ENCODE peak calls at places on chromosomes 16 and 17, in ten cellular contexts. J is IMR-90; D is left lung; Y is stimulated activated CD4-positive, alpha-beta T cell treated with anti-CD3 and anti-CD28 coated beads, Interleukin-1b, Interleukin-23, amount 100 ng/mL, for 48 hours; N is NAMALWA; I is activated T-cell treated with anti-CD3 and anti-CD28 coated beads, Interleukin-2, amount 50 U/mL, for 72 hours; P is fibroblast of lung; B is cardiac fibroblast; W is progenitor cell of endocrine pancreas; T is breast epithelium. K is an unnamed sample.

GRCh38 chr17:63447688-63448005 is 1.5 kb upstream of the CYB561 start:
- DNase-seq in J (no peak), D (no peak), Y (no peak), N (no peak), I (no peak), P (no peak), B (peak; percentile 63), W (no peak), T (no peak), K (no peak)

GRCh38 chr16:11479916-11480315 is 106.8 kb downstream of the LITAF start:
- DNase-seq in J (no peak), D (no peak), Y (no peak), N (no peak), I (no peak), P (no peak), B (no peak), W (no peak), T (no peak), K (no peak)

GRCh38 chr16:70747703-70748631 is 53.0 kb downstream of the VAC14 start:
- DNase-seq in J (peak; percentile 16), D (peak; percentile 72), Y (no peak), N (no peak), I (no peak), P (peak; percentile 46), B (peak; percentile 59), W (no peak), T (peak; percentile 56), K (peak; percentile 48)

GRCh38 chr17:72301887-72302286 is 181.1 kb downstream of the SOX9 start:
- DNase-seq in J (no peak), D (no peak), Y (no peak), N (no peak), I (no peak), P (no peak), B (no peak), W (no peak), T (no peak), K (no peak)

GRCh38 chr17:57276621-57277020 is 20.3 kb downstream of the MSI2 start:
- DNase-seq in J (no peak), D (no peak), Y (no peak), N (no peak), I (no peak), P (no peak), B (no peak), W (no peak), T (no peak), K (no peak)

GRCh38 chr17:46763416-46763815 is 55.1 kb downstream of the WNT3 start:
- DNase-seq in J (no peak), D (no peak), Y (no peak), N (no peak), I (no peak), P (no peak), B (no peak), W (no peak), T (peak; percentile 1), K (no peak)

GRCh38 chr17:15361151-15361550 is 19.8 kb upstream of the TEKT3 start:
- DNase-seq in J (no peak), D (no peak), Y (no peak), N (no peak), I (no peak), P (no peak), B (no peak), W (no peak), T (no peak), K (peak; percentile 80)

GRCh38 chr17:14813649-14814048 is 451.5 kb downstream of the PMP22 start:
- DNase-seq in J (no peak), D (peak; percentile 39), Y (no peak), N (peak; percentile 21), I (peak; percentile 26), P (no peak), B (peak; percentile 22), W (no peak), T (no peak), K (no peak)

GRCh38 chr17:29389994-29390855 is at the start of gene TAOK1:
- DNase-seq in J (peak; percentile 98), D (peak; percentile 100), Y (peak; percentile 98), N (peak; percentile 98), I (peak; percentile 98), P (peak; percentile 98), B (peak; percentile 99), W (peak; percentile 99), T (peak; percentile 98), K (peak; percentile 89)

GRCh38 chr17:31320791-31321190 is 631 bp downstream of the EVI2A start:
- DNase-seq in J (peak; percentile 37), D (no peak), Y (no peak), N (peak; percentile 51), I (no peak), P (peak; percentile 36), B (peak; percentile 43), W (no peak), T (no peak), K (peak; percentile 12)

GRCh38 chr16:4378202-4378666 is 6.6 kb downstream of the VASN start:
- DNase-seq in J (no peak), D (no peak), Y (no peak), N (no peak), I (no peak), P (no peak), B (no peak), W (no peak), T (no peak), K (no peak)

GRCh38 chr16:89345663-89346150 is 128.2 kb downstream of the ZNF778 start:
- DNase-seq in J (no peak), D (no peak), Y (no peak), N (no peak), I (no peak), P (no peak), B (no peak), W (no peak), T (no peak), K (no peak)